ENCODE peak calls at places on chromosomes 7 and 10, in seven cellular contexts. Q is fibroblast of lung; E is endothelial cell; M is progenitor cell of endocrine pancreas; W is GM06990; F is thoracic aorta; R is CD8-positive, alpha-beta T cell. J is an unnamed sample.

GRCh38 chr7:56537952-56538351 is 421.7 kb upstream of the NUPR2 start:
- DNase-seq in Q (no peak), E (no peak), M (no peak), W (no peak), F (no peak), R (no peak), J (no peak)

GRCh38 chr7:27535795-27536194 is 126.9 kb downstream of the HIBADH start:
- DNase-seq in Q (no peak), E (no peak), M (no peak), W (no peak), F (no peak), R (no peak), J (no peak)

GRCh38 chr7:149787428-149788299 is 14.3 kb upstream of the ZNF467 start:
- DNase-seq in Q (no peak), E (no peak), M (no peak), W (no peak), F (no peak), R (no peak), J (no peak)

GRCh38 chr10:131773321-131773988 is 127.4 kb upstream of the PPP2R2D start:
- DNase-seq in Q (no peak), E (no peak), M (no peak), W (no peak), F (no peak), R (no peak), J (peak; percentile 1)

GRCh38 chr7:30727061-30727945 is 24.6 kb upstream of the INMT start:
- DNase-seq in Q (no peak), E (no peak), M (no peak), W (no peak), F (no peak), R (peak; percentile 77), J (no peak)

GRCh38 chr10:123858039-123858740 is 33.4 kb downstream of the CPXM2 start:
- DNase-seq in Q (no peak), E (no peak), M (no peak), W (no peak), F (peak; percentile 7), R (no peak), J (no peak)

GRCh38 chr10:3102721-3103410 is 35.5 kb downstream of the PFKP start:
- DNase-seq in Q (peak; percentile 49), E (no peak), M (no peak), W (no peak), F (no peak), R (no peak), J (no peak)

GRCh38 chr7:2521341-2521745 is 1.8 kb downstream of the LFNG start:
- DNase-seq in Q (no peak), E (no peak), M (no peak), W (no peak), F (no peak), R (peak; percentile 28), J (no peak)

GRCh38 chr10:124646483-124647352 is 97.5 kb downstream of the FAM53B start:
- DNase-seq in Q (peak; percentile 86), E (no peak), M (no peak), W (no peak), F (peak; percentile 81), R (no peak), J (no peak)

GRCh38 chr10:3806603-3807002 is 21.6 kb upstream of the KLF6 start:
- DNase-seq in Q (peak; percentile 75), E (no peak), M (no peak), W (no peak), F (no peak), R (no peak), J (no peak)

GRCh38 chr10:31928531-31929259 is at the start of gene ARHGAP12:
- DNase-seq in Q (peak; percentile 82), E (peak; percentile 95), M (peak; percentile 90), W (peak; percentile 89), F (peak; percentile 64), R (peak; percentile 76), J (peak; percentile 97)

GRCh38 chr10:66151346-66151745 is 774.5 kb upstream of the LRRTM3 start:
- DNase-seq in Q (peak; percentile 59), E (no peak), M (no peak), W (no peak), F (no peak), R (no peak), J (no peak)

GRCh38 chr7:120735791-120736190 is 122.2 kb downstream of the TSPAN12 start:
- DNase-seq in Q (peak; percentile 93), E (no peak), M (no peak), W (no peak), F (no peak), R (no peak), J (no peak)
- TF ChIP-seq CTCF in Q (no peak), E (no peak), M (no peak), W (no peak), F (no peak), R (no peak), J (no peak)

GRCh38 chr10:98028168-98028770 is 2.2 kb downstream of the CRTAC1 start:
- DNase-seq in Q (peak; percentile 40), E (peak; percentile 86), M (peak; percentile 66), W (no peak), F (no peak), R (peak; percentile 52), J (no peak)
- TF ChIP-seq CTCF in Q (peak; percentile 37), E (peak; percentile 97), M (peak; percentile 90), W (peak; percentile 88), F (peak; percentile 49), R (peak; percentile 60), J (no peak)

DNA sequence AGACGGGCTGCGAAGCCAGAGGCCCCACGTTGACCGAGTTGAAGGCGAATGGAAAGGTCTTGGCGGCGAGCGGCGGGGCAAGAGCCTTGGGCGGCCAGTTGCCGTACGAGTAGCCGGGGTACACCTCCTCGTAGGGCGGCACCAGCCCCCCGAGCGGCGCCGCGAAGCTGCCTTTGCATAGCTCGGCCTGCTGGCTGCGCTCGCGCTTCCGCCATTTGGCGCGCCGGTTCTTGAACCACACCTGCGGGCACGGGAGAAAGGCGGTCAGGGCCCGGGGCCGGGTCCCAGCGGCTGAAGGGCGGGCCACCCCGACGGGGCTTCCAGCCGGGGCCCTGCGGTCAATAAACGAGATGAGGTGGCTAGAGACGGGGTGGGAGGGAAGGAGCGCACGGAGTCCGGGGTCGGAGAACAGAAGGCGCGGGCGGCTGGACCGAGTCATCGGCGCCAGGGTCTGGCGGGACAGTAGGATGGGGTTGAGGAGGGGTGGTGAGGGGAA is 4.8 kb downstream of the ELOVL3 start:
- DNase-seq in Q (no peak), E (peak; percentile 44), M (no peak), W (peak; percentile 54), F (no peak), R (peak; percentile 60), J (peak; percentile 53)
- TF ChIP-seq CTCF in Q (no peak), E (no peak), M (peak; percentile 42), W (peak; percentile 58), F (peak; percentile 3), R (no peak), J (no peak)

GRCh38 chr10:43785252-43785651 is 136.6 kb upstream of the ZNF32 start:
- DNase-seq in Q (no peak), E (no peak), M (no peak), W (no peak), F (no peak), R (no peak), J (no peak)
- TF ChIP-seq CTCF in Q (no peak), E (no peak), M (peak; percentile 6), W (peak; percentile 50), F (no peak), R (no peak), J (no peak)

GRCh38 chr10:63140077-63140476 is 6.9 kb downstream of the NRBF2 start:
- DNase-seq in Q (no peak), E (no peak), M (no peak), W (no peak), F (no peak), R (no peak), J (no peak)
- TF ChIP-seq CTCF in Q (no peak), E (no peak), M (no peak), W (no peak), F (no peak), R (no peak), J (no peak)

J was measured in activated B cell treated with CpG ODN at 0.5 μM for 24 hours.